ENCODE peak calls at places on chromosomes 2 and 18, in nine cellular contexts. O is body of pancreas, H is Peyer's patch, R is spleen, X is A549, S is uterus, F is right lobe of liver, P is heart left ventricle, T is ovary. I is an unnamed sample. For H3K4me1, the result is how much of the 10 kb centered on the place peaks cover.

GRCh38 chr2:47509250-47509649 is 106.3 kb downstream of the MSH2 start:
- DNase-seq in O (no peak), H (no peak), R (no peak), X (no peak), S (no peak), F (no peak), P (no peak), T (no peak), I (no peak)

GRCh38 chr2:9696731-9697130 is 65.9 kb upstream of the YWHAQ start:
- DNase-seq in O (no peak), H (no peak), R (no peak), X (no peak), S (no peak), F (no peak), P (no peak), T (no peak), I (no peak)

GRCh38 chr2:240203842-240204270 is 63.4 kb upstream of the OTOS start:
- DNase-seq in O (no peak), H (no peak), R (peak), X (no peak), S (no peak), F (peak), P (peak), T (no peak), I (no peak)

GRCh38 chr18:62183578-62184195 is 3.2 kb downstream of the PIGN start:
- DNase-seq in O (peak), H (no peak), R (no peak), X (peak), S (peak), F (no peak), P (no peak), T (no peak), I (no peak)

GRCh38 chr2:101699191-101699938 is 1.9 kb downstream of the MAP4K4 start:
- DNase-seq in O (no peak), H (no peak), R (no peak), X (no peak), S (no peak), F (no peak), P (no peak), T (no peak), I (no peak)

GRCh38 chr2:129877795-129878775 is 101.4 kb upstream of the RAB6C start:
- DNase-seq in O (peak), H (no peak), R (peak), X (peak), S (peak), F (no peak), P (no peak), T (no peak), I (peak)

GRCh38 chr2:241538838-241539615 is 19.5 kb upstream of the BOK start:
- DNase-seq in O (no peak), H (no peak), R (peak), X (no peak), S (no peak), F (peak), P (no peak), T (no peak), I (no peak)

GRCh38 chr2:26740890-26741302 is 23.2 kb upstream of the SLC35F6 start:
- DNase-seq in O (no peak), H (no peak), R (no peak), X (peak), S (no peak), F (no peak), P (no peak), T (no peak), I (no peak)

GRCh38 chr18:10040287-10041011 is 126.6 kb downstream of the VAPA start:
- DNase-seq in O (peak), H (no peak), R (no peak), X (no peak), S (peak), F (no peak), P (no peak), T (no peak), I (no peak)

GRCh38 chr18:23365602-23366001 is 87.5 kb upstream of the RIOK3 start:
- DNase-seq in O (peak), H (no peak), R (no peak), X (no peak), S (no peak), F (no peak), P (no peak), T (no peak), I (no peak)

GRCh38 chr2:104826016-104826415 is 27.9 kb upstream of the POU3F3 start:
- DNase-seq in O (no peak), H (no peak), R (no peak), X (no peak), S (no peak), F (no peak), P (no peak), T (no peak), I (no peak)

GRCh38 chr18:13387856-13388548 is 169.4 kb downstream of the LDLRAD4 start:
- DNase-seq in O (no peak), H (no peak), R (no peak), X (no peak), S (no peak), F (no peak), P (no peak), T (no peak), I (no peak)

GRCh38 chr2:7725132-7725849 is 808.1 kb downstream of the RNF144A start:
- DNase-seq in O (no peak), H (no peak), R (no peak), X (no peak), S (peak), F (no peak), P (no peak), T (no peak), I (no peak)

GRCh38 chr2:118266086-118266485 is 177.8 kb downstream of the INSIG2 start:
- DNase-seq in O (no peak), H (no peak), R (no peak), X (no peak), S (no peak), F (no peak), P (no peak), T (no peak), I (no peak)

GRCh38 chr2:32836961-32837360 is 109.8 kb upstream of the LTBP1 start:
- DNase-seq in O (no peak), H (no peak), R (no peak), X (no peak), S (no peak), F (no peak), P (no peak), T (no peak), I (no peak)

GRCh38 chr2:88028931-88029330 is 12.6 kb upstream of the RNU2-63P start:
- DNase-seq in O (no peak), H (no peak), R (no peak), X (no peak), S (no peak), F (no peak), P (no peak), T (no peak), I (no peak)

GRCh38 chr2:217801711-217802110 is 201.1 kb downstream of the TNS1 start:
- DNase-seq in O (peak), H (no peak), R (no peak), X (no peak), S (peak), F (no peak), P (peak), T (peak), I (no peak)

GRCh38 chr2:160142472-160142871 is 57.6 kb downstream of the ITGB6 start:
- DNase-seq in O (no peak), H (no peak), R (no peak), X (no peak), S (no peak), F (no peak), P (no peak), T (no peak), I (no peak)

GRCh38 chr18:39825485-39825884 is 2129.5 kb upstream of the PIK3C3 start:
- DNase-seq in O (no peak), H (no peak), R (no peak), X (peak), S (no peak), F (no peak), P (no peak), T (no peak), I (no peak)

GRCh38 chr2:152468832-152469692 is 134.1 kb downstream of the FMNL2 start:
- DNase-seq in O (peak), H (no peak), R (no peak), X (peak), S (no peak), F (no peak), P (no peak), T (no peak), I (peak)

GRCh38 chr2:97979894-97980293 is 15.9 kb downstream of the TMEM131 start:
- DNase-seq in O (no peak), H (no peak), R (no peak), X (no peak), S (no peak), F (no peak), P (no peak), T (no peak), I (no peak)

GRCh38 chr2:107582487-107582886 is 244.2 kb upstream of the RGPD4 start:
- DNase-seq in O (no peak), H (no peak), R (no peak), X (no peak), S (no peak), F (no peak), P (no peak), T (no peak), I (no peak)

GRCh38 chr18:55317322-55317721 is 270.7 kb downstream of the TCF4 start:
- DNase-seq in O (no peak), H (no peak), R (no peak), X (no peak), S (no peak), F (no peak), P (no peak), T (no peak), I (no peak)

GRCh38 chr2:113185643-113186315 is 12.0 kb downstream of the PSD4 start:
- DNase-seq in O (peak), H (no peak), R (peak), X (no peak), S (no peak), F (peak), P (peak), T (no peak), I (peak)

GRCh38 chr18:9296233-9297006 is 38.2 kb upstream of the TWSG1 start:
- DNase-seq in O (no peak), H (no peak), R (no peak), X (no peak), S (no peak), F (no peak), P (no peak), T (no peak), I (no peak)

GRCh38 chr2:120844098-120844738 is 108.5 kb downstream of the GLI2 start:
- DNase-seq in O (no peak), H (no peak), R (no peak), X (no peak), S (no peak), F (no peak), P (no peak), T (no peak), I (no peak)

GRCh38 chr18:26017929-26018328 is 72.5 kb downstream of the SS18 start:
- DNase-seq in O (no peak), H (no peak), R (no peak), X (peak), S (no peak), F (no peak), P (no peak), T (no peak), I (no peak)

GRCh38 chr2:206471524-206472062 is 28.3 kb downstream of the ADAM23 start:
- DNase-seq in O (no peak), H (no peak), R (no peak), X (no peak), S (no peak), F (no peak), P (no peak), T (no peak), I (no peak)

GRCh38 chr2:12262681-12263436 is 453.9 kb upstream of the TRIB2 start:
- DNase-seq in O (peak), H (no peak), R (no peak), X (no peak), S (peak), F (no peak), P (no peak), T (peak), I (no peak)

GRCh38 chr2:65366595-65367125 is 65.7 kb downstream of the SPRED2 start:
- DNase-seq in O (peak), H (no peak), R (no peak), X (peak), S (peak), F (no peak), P (no peak), T (no peak), I (no peak)

GRCh38 chr2:169734172-169734847 is 678 bp downstream of the KLHL23 start:
- DNase-seq in O (peak), H (no peak), R (no peak), X (no peak), S (peak), F (peak), P (no peak), T (peak), I (peak)

GRCh38 chr2:179024445-179024844 is 25.5 kb downstream of the CCDC141 start:
- DNase-seq in O (no peak), H (no peak), R (no peak), X (no peak), S (no peak), F (no peak), P (no peak), T (no peak), I (no peak)

GRCh38 chr18:26931659-26932058 is 66.2 kb upstream of the AQP4 start:
- DNase-seq in O (no peak), H (no peak), R (no peak), X (no peak), S (no peak), F (no peak), P (no peak), T (no peak), I (no peak)

GRCh38 chr2:176200971-176201370 is 12.5 kb downstream of the HOXD1 start:
- DNase-seq in O (no peak), H (no peak), R (no peak), X (no peak), S (no peak), F (no peak), P (no peak), T (no peak), I (no peak)

GRCh38 chr2:176202491-176202890 is 14.0 kb downstream of the HOXD1 start:
- DNase-seq in O (peak), H (no peak), R (no peak), X (no peak), S (no peak), F (no peak), P (no peak), T (no peak), I (no peak)

GRCh38 chr2:176211110-176211509 is 22.6 kb downstream of the HOXD1 start:
- DNase-seq in O (no peak), H (no peak), R (no peak), X (no peak), S (no peak), F (no peak), P (no peak), T (no peak), I (no peak)

GRCh38 chr2:176212276-176212675 is 23.8 kb downstream of the HOXD1 start:
- DNase-seq in O (no peak), H (no peak), R (no peak), X (no peak), S (no peak), F (no peak), P (no peak), T (no peak), I (no peak)

DNA sequence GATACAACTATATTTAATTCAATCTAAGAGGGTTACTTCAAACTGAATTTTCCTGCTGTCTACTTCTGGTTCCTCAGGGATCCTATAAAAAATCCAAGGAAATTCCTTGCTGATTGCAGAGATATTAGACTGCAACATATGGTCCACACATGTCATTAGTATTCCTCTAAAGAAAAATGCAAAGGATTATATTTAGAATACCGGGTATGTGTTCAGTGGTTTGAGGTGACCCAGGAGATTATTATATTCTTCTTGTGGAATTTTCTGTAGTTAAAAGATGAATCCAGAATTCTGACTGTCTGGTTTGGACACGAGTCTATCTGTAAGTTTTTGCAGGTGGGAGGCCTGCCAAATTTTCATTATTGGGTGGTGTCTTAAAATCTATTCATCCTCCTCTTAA is 18.2 kb downstream of the HOXD1 start:
- DNase-seq in O (no peak), H (no peak), R (no peak), X (no peak), S (no peak), F (no peak), P (no peak), T (no peak), I (no peak)
- H3K4me1 ChIP-seq in O (under half), H (under half), R (under half), X (under half), S (under half), F (under half), P (under half), T (under half), I (under half)

GRCh38 chr2:96739633-96740428 is at the start of gene LMAN2L:
- DNase-seq in O (peak), H (peak), R (peak), X (peak), S (peak), F (peak), P (peak), T (peak), I (peak)
- TF ChIP-seq POLR2A in O (no peak), H (no peak), R (no peak), X (peak), S (peak), F (peak), P (no peak), T (peak), I (peak)

GRCh38 chr2:43054367-43054766 is 172.0 kb downstream of the ZFP36L2 start:
- DNase-seq in O (no peak), H (no peak), R (peak), X (no peak), S (no peak), F (peak), P (no peak), T (peak), I (no peak)
- H3K4me1 ChIP-seq in O (under half), H (under half), R (under half), X (under half), S (under half), F (under half), P (under half), T (under half), I (under half)

DNA sequence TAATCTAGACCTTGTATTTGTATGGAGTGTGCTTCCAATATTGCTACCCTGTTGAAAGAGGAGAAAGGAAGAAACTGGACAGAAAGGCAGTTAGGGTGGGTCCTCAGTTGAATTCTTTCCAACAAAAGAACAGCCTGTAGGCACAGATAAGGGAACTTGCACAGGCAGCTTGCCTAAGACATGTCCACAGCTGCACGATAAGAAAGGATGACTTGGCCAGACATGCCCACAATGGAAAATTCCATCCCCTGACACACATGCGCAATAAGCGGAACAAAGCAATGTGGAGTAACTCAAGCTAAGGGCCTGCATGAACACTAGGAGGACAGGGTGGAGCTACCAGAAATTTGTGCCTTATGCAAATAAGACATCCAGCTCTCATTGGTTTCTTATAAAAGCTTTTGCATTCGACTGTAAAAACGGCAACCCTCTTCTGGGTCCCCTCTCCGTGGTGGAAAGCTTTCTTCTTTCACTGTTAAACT is 1084.7 kb upstream of the NXPH2 start:
- DNase-seq in O (no peak), H (no peak), R (no peak), X (peak), S (no peak), F (no peak), P (no peak), T (no peak), I (no peak)
- TF ChIP-seq POLR2A in O (no peak), H (no peak), R (no peak), X (no peak), S (no peak), F (no peak), P (no peak), T (no peak), I (no peak)

GRCh38 chr2:137939026-137939425 is 25.2 kb upstream of the HNMT start:
- DNase-seq in O (no peak), H (no peak), R (no peak), X (no peak), S (no peak), F (no peak), P (no peak), T (no peak), I (no peak)

GRCh38 chr2:137937778-137938177 is 26.5 kb upstream of the HNMT start:
- DNase-seq in O (no peak), H (no peak), R (no peak), X (no peak), S (no peak), F (no peak), P (no peak), T (no peak), I (no peak)

GRCh38 chr2:137937246-137937645 is 27.0 kb upstream of the HNMT start:
- DNase-seq in O (no peak), H (no peak), R (no peak), X (no peak), S (no peak), F (no peak), P (no peak), T (no peak), I (no peak)

GRCh38 chr2:137938204-137938603 is 26.1 kb upstream of the HNMT start:
- DNase-seq in O (no peak), H (no peak), R (no peak), X (no peak), S (no peak), F (no peak), P (no peak), T (no peak), I (no peak)

GRCh38 chr2:137935591-137935990 is 28.7 kb upstream of the HNMT start:
- DNase-seq in O (no peak), H (no peak), R (no peak), X (no peak), S (no peak), F (no peak), P (no peak), T (no peak), I (no peak)
- H3K4me1 ChIP-seq in O (under half), H (under half), R (under half), X (under half), S (under half), F (under half), P (under half), T (under half), I (under half)

GRCh38 chr2:74525717-74526648 is at the start of gene DQX1:
- DNase-seq in O (no peak), H (peak), R (peak), X (peak), S (no peak), F (no peak), P (no peak), T (no peak), I (no peak)
- TF ChIP-seq POLR2A in O (no peak), H (peak), R (no peak), X (no peak), S (no peak), F (no peak), P (no peak), T (no peak), I (no peak)

DNA sequence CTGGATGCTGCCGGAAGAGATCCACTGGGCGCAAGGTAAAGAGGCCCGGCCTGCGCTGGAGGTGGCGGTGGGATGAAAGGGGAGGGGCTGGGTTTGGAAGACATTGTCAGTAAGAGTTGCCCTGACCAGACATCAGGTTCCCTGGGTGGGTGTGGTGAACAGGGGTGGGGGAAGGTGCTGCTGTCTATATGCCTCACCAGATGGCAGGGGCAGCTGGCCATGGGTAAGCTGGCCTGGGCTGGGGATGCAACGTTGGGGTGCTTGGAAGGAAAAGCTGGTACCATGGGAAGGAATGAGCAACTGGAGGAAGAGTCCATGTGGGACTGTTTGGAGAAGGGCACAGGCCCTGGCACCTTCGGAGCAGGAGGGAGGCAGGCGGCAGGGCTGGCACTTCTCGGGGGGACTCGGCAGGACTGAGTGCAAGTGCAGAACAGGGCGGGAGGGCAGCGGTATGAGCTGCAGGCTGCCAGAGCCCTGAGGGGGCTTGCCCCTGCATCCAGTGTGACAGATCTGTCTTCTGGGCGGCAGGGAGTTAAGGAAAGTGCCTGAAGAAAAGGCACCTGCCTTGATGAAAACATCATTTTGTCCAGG is 146.4 kb downstream of the DYSF start:
- DNase-seq in O (no peak), H (no peak), R (no peak), X (no peak), S (no peak), F (no peak), P (peak), T (no peak), I (no peak)
- H3K4me1 ChIP-seq in O (under half), H (under half), R (under half), X (under half), S (under half), F (under half), P (under half), T (under half), I (under half)

I was measured in upper lobe of left lung.